ENCODE peak calls at places on chromosome 7, in eight cellular contexts. M, E, N, Z, B, K, F and C are unnamed samples.

GRCh38 chr7:87600130-87601124 is at the start of gene ABCB1:
- DNase-seq in N (peak; percentile 14), M (peak; percentile 28), F (peak; percentile 54), K (peak; percentile 19), Z (peak; percentile 67), B (peak; percentile 63), E (no peak), C (peak; percentile 41)

GRCh38 chr7:142485617-142486226 is 227.9 kb upstream of the PRSS58 start:
- DNase-seq in N (no peak), F (no peak), B (no peak), K (no peak), M (no peak), Z (no peak), E (no peak), C (no peak)

GRCh38 chr7:2759736-2760097 is 71.7 kb downstream of the AMZ1 start:
- DNase-seq in B (no peak), E (no peak), M (peak; percentile 49), N (peak; percentile 70), Z (no peak), F (no peak), K (no peak), C (no peak)

GRCh38 chr7:95989301-95989700 is 216.9 kb downstream of the DYNC1I1 start:
- DNase-seq in M (peak; percentile 62), E (no peak), Z (no peak), F (no peak), K (no peak), N (no peak), B (no peak), C (peak; percentile 1)

GRCh38 chr7:158910254-158911053 is 54.1 kb downstream of the DYNC2I1 start:
- DNase-seq in M (no peak), K (no peak), Z (no peak), E (no peak), F (no peak), B (no peak), N (no peak), C (no peak)

GRCh38 chr7:2928613-2929311 is 84.7 kb upstream of the GNA12 start:
- DNase-seq in N (peak; percentile 23), B (no peak), F (no peak), E (no peak), M (no peak), K (no peak), Z (peak; percentile 44), C (no peak)

GRCh38 chr7:157570531-157571200 is 233.9 kb downstream of the DNAJB6 start:
- DNase-seq in B (no peak), N (no peak), F (no peak), Z (no peak), E (no peak), M (no peak), K (no peak), C (no peak)

GRCh38 chr7:51847461-51848134 is 531.0 kb upstream of the COBL start:
- DNase-seq in B (no peak), M (no peak), F (no peak), Z (no peak), E (no peak), N (no peak), K (no peak), C (no peak)

GRCh38 chr7:152894295-152895170 is 135.0 kb downstream of the ACTR3B start:
- DNase-seq in E (no peak), B (peak; percentile 21), Z (peak; percentile 47), M (no peak), N (no peak), F (no peak), K (no peak), C (no peak)

GRCh38 chr7:25846722-25847121 is 305.3 kb upstream of the NFE2L3 start:
- DNase-seq in B (no peak), E (no peak), M (peak; percentile 42), Z (peak; percentile 71), K (no peak), N (peak; percentile 84), F (peak; percentile 92), C (peak; percentile 86)

GRCh38 chr7:21996641-21997040 is 50.9 kb upstream of the CDCA7L start:
- DNase-seq in E (no peak), Z (no peak), N (no peak), M (no peak), B (no peak), F (no peak), K (no peak), C (no peak)

GRCh38 chr7:103680161-103681144 is 234.4 kb upstream of the SLC26A5 start:
- DNase-seq in E (no peak), K (no peak), F (peak; percentile 22), B (no peak), M (no peak), N (no peak), Z (no peak), C (no peak)

GRCh38 chr7:116417593-116418345 is 81.8 kb upstream of the CAV2 start:
- DNase-seq in Z (no peak), N (no peak), E (no peak), B (no peak), K (no peak), M (no peak), F (no peak), C (no peak)

GRCh38 chr7:38840736-38841460 is 68.1 kb downstream of the VPS41 start:
- DNase-seq in K (no peak), E (no peak), M (no peak), F (no peak), N (no peak), B (no peak), Z (no peak), C (no peak)

GRCh38 chr7:100051611-100052010 is 2.0 kb downstream of the ZSCAN21 start:
- DNase-seq in Z (no peak), M (no peak), E (no peak), F (no peak), K (no peak), B (peak; percentile 39), N (no peak), C (no peak)

GRCh38 chr7:36190447-36191291 is 37.6 kb downstream of the EEPD1 start:
- DNase-seq in B (no peak), K (no peak), N (no peak), M (no peak), Z (no peak), E (no peak), F (peak; percentile 59), C (no peak)

GRCh38 chr7:98399903-98400537 is 870 bp downstream of the BAIAP2L1 start:
- DNase-seq in M (no peak), K (peak; percentile 48), E (no peak), F (no peak), B (no peak), Z (peak; percentile 18), N (no peak), C (peak; percentile 28)

GRCh38 chr7:47556511-47557180 is 25.3 kb downstream of the TNS3 start:
- DNase-seq in N (no peak), Z (no peak), F (no peak), M (no peak), B (no peak), K (no peak), E (no peak), C (no peak)

GRCh38 chr7:7653568-7654187 is 13.1 kb downstream of the UMAD1 start:
- DNase-seq in F (no peak), B (no peak), K (peak; percentile 28), M (no peak), Z (no peak), E (peak; percentile 4), N (no peak), C (no peak)
- TF ChIP-seq CTCF in F (peak; percentile 19), B (peak; percentile 23), K (peak; percentile 76), M (no peak), Z (peak; percentile 4), E (peak; percentile 48), N (no peak), C (peak; percentile 18)

GRCh38 chr7:16982640-16983103 is 100.9 kb upstream of the AGR3 start:
- DNase-seq in F (no peak), M (no peak), B (peak; percentile 58), Z (peak; percentile 35), K (peak; percentile 35), N (no peak), E (no peak), C (peak; percentile 30)
- TF ChIP-seq POLR2A in F (no peak), M (no peak), B (no peak), Z (no peak), K (no peak), N (no peak), E (no peak), C (no peak)

GRCh38 chr7:139752148-139752547 is 25.6 kb downstream of the HIPK2 start:
- DNase-seq in N (no peak), K (no peak), B (no peak), E (no peak), Z (no peak), M (no peak), F (no peak), C (no peak)

GRCh38 chr7:139753079-139753692 is 24.6 kb downstream of the HIPK2 start:
- DNase-seq in Z (no peak), B (no peak), M (no peak), F (no peak), N (no peak), E (no peak), K (no peak), C (no peak)

GRCh38 chr7:139750459-139751095 is 27.2 kb downstream of the HIPK2 start:
- DNase-seq in N (no peak), M (no peak), F (no peak), E (no peak), B (no peak), Z (no peak), K (no peak), C (no peak)

GRCh38 chr7:139752600-139752999 is 25.2 kb downstream of the HIPK2 start:
- DNase-seq in B (no peak), K (no peak), Z (no peak), E (no peak), N (no peak), M (no peak), F (no peak), C (no peak)

DNA sequence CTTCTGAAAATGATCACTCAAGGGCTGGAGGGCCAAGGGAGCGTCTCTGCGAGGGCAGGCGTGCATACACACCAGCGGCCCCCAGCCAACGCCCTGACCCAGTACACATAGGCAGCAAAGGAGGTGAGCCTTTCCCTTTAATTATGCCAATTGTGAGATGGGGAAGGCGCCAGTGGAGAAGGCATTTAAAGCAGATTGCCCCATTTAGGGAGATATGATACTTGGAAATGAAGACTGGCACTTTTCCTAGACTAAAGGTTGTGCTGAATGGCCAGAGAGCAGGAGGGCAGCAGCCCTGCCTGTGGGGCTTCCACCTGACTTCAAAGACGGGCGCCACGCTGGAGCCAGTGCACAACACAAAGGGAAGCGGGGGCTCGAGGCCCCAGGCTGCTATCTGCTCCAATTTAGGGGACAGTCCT is 24.1 kb downstream of the HIPK2 start:
- DNase-seq in M (no peak), K (no peak), N (no peak), F (no peak), B (no peak), E (no peak), Z (no peak), C (no peak)
- H3K4me1 ChIP-seq in M (peaks cover 37% of the 10 kb centered on the region), K (peaks cover 9% of the 10 kb centered on the region), N (peaks cover 5% of the 10 kb centered on the region), F (peaks cover 70% of the 10 kb centered on the region), B (peaks cover 45% of the 10 kb centered on the region), E (peaks cover 3% of the 10 kb centered on the region), Z (peaks cover 40% of the 10 kb centered on the region), C (peaks cover 5% of the 10 kb centered on the region)

DNA sequence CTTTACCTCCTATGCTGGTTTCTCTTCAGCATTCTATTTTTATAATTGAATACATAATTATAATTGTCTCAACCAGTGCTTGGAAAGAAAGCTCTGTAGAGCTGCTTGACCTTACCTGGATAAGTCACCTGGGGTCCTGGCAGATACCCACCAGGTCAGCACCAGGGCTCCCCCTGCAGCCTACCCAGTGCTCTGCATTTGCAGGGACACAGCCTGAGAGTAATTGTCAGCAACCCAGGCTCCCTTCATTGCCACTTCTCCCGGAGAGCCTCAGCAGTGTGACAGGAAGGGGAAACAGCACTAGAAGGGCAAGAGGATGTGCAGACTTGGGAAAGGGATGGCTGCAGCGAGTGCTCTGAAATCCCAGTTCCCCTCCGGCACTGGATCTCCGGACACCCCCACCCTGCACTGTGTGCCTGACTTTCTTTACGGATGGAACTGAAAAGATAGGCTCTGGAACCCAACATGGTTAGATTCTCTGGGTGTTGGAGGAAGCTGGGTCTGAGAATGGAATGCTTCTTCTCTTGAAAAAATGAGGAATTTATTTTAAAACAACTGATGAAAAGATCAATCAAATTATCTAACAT is 11.4 kb upstream of the PAX4 start:
- DNase-seq in Z (peak; percentile 84), E (no peak), F (no peak), M (peak; percentile 35), K (peak; percentile 50), N (no peak), B (peak; percentile 33), C (peak; percentile 35)
- TF ChIP-seq CTCF in Z (peak; percentile 71), E (peak; percentile 57), F (no peak), M (no peak), K (peak; percentile 95), N (no peak), B (peak; percentile 88), C (peak; percentile 47)